ENCODE peak calls at places on chromosomes 16 and 17, in ten cellular contexts. R is CD8-positive, alpha-beta T cell; P is esophagus squamous epithelium; F is RWPE1; T is type B pancreatic cell; K is AG09309; J is colonic mucosa; Y is uterus; X is breast epithelium; B is progenitor cell of endocrine pancreas. O is an unnamed sample.

GRCh38 chr17:58565389-58566311 is 51.2 kb upstream of the MTMR4 start:
- DNase-seq in Y (no peak), P (no peak), B (no peak), T (no peak), X (no peak), K (no peak), J (no peak), R (no peak), F (peak; percentile 22), O (no peak)

GRCh38 chr17:73010414-73010813 is 82.1 kb downstream of the SLC39A11 start:
- DNase-seq in R (no peak), K (no peak), Y (no peak), B (no peak), P (no peak), X (no peak), J (no peak), F (no peak), T (no peak), O (no peak)

GRCh38 chr17:42670925-42671657 is 5.7 kb downstream of the PLEKHH3 start:
- DNase-seq in K (no peak), R (no peak), T (no peak), X (no peak), J (no peak), F (no peak), P (no peak), Y (no peak), B (no peak), O (no peak)

GRCh38 chr17:49547566-49547965 is 28.1 kb upstream of the NXPH3 start:
- DNase-seq in F (no peak), J (no peak), R (no peak), P (no peak), K (no peak), T (no peak), X (no peak), Y (no peak), B (no peak), O (no peak)

GRCh38 chr17:81069084-81069645 is 34.2 kb downstream of the BAIAP2 start:
- DNase-seq in R (no peak), B (no peak), K (no peak), F (no peak), T (no peak), J (no peak), Y (no peak), P (no peak), X (no peak), O (no peak)

GRCh38 chr17:29042026-29042678 is 789 bp upstream of the PIPOX start:
- DNase-seq in T (no peak), P (no peak), K (no peak), F (no peak), R (no peak), B (no peak), X (no peak), Y (no peak), J (no peak), O (no peak)

GRCh38 chr17:9120471-9120870 is 99.2 kb downstream of the NTN1 start:
- DNase-seq in Y (no peak), R (no peak), J (no peak), B (no peak), P (no peak), F (no peak), T (no peak), K (no peak), X (no peak), O (no peak)

GRCh38 chr17:42878123-42878880 is 22.3 kb upstream of the G6PC1 start:
- DNase-seq in B (no peak), P (no peak), R (no peak), K (no peak), Y (no peak), X (no peak), J (no peak), T (no peak), F (no peak), O (no peak)

GRCh38 chr16:76654421-76654820 is 377.2 kb downstream of the CNTNAP4 start:
- DNase-seq in B (no peak), F (no peak), K (no peak), X (no peak), R (no peak), Y (no peak), J (no peak), P (no peak), T (no peak), O (no peak)

GRCh38 chr16:76650579-76650978 is 373.4 kb downstream of the CNTNAP4 start:
- DNase-seq in P (no peak), K (no peak), J (no peak), Y (no peak), X (no peak), B (no peak), F (peak; percentile 30), R (no peak), T (no peak), O (no peak)

GRCh38 chr16:76656951-76657498 is 379.8 kb downstream of the CNTNAP4 start:
- DNase-seq in J (no peak), P (no peak), B (no peak), Y (no peak), K (no peak), F (no peak), T (no peak), R (no peak), X (no peak), O (no peak)

GRCh38 chr16:76653390-76654026 is 376.3 kb downstream of the CNTNAP4 start:
- DNase-seq in J (no peak), Y (no peak), T (no peak), F (peak; percentile 40), X (no peak), B (no peak), K (no peak), R (no peak), P (no peak), O (no peak)
- TF ChIP-seq CTCF in J (no peak), Y (no peak), T (peak; percentile 82), F (peak; percentile 61), X (peak; percentile 45), B (peak; percentile 73), K (peak; percentile 17), R (no peak), P (peak; percentile 34), O (no peak)

GRCh38 chr17:60641126-60641525 is 36.5 kb upstream of the BCAS3 start:
- DNase-seq in P (no peak), J (no peak), R (no peak), T (no peak), K (no peak), F (no peak), X (no peak), B (no peak), Y (no peak), O (no peak)

GRCh38 chr17:60641810-60642220 is 35.8 kb upstream of the BCAS3 start:
- DNase-seq in Y (peak; percentile 67), K (peak; percentile 27), T (no peak), P (no peak), F (peak; percentile 46), B (peak; percentile 30), J (peak; percentile 79), R (peak; percentile 32), X (no peak), O (peak; percentile 42)

GRCh38 chr17:60640503-60640902 is 37.1 kb upstream of the BCAS3 start:
- DNase-seq in F (no peak), T (no peak), R (no peak), X (no peak), B (no peak), J (no peak), K (no peak), P (no peak), Y (no peak), O (no peak)

GRCh38 chr17:60637683-60638082 is 37.7 kb downstream of the PPM1D start:
- DNase-seq in Y (no peak), R (no peak), P (no peak), K (no peak), J (no peak), X (no peak), T (no peak), B (no peak), F (no peak), O (no peak)

GRCh38 chr17:60639019-60639330 is 38.7 kb upstream of the BCAS3 start:
- DNase-seq in P (no peak), B (no peak), R (no peak), F (no peak), X (no peak), J (no peak), K (no peak), Y (no peak), T (no peak), O (no peak)
- TF ChIP-seq CTCF in P (no peak), B (no peak), R (no peak), F (peak; percentile 52), X (no peak), J (no peak), K (no peak), Y (no peak), T (no peak), O (peak; percentile 22)

GRCh38 chr16:57724541-57724940 is 11.0 kb upstream of the KATNB1 start:
- DNase-seq in R (no peak), T (no peak), P (no peak), X (no peak), Y (no peak), F (no peak), J (no peak), K (no peak), B (no peak), O (no peak)

GRCh38 chr16:57721356-57721755 is 14.2 kb upstream of the KATNB1 start:
- DNase-seq in X (no peak), T (no peak), R (no peak), F (no peak), J (no peak), K (no peak), Y (no peak), P (no peak), B (no peak), O (no peak)

GRCh38 chr16:57721765-57722499 is 13.6 kb upstream of the KATNB1 start:
- DNase-seq in P (no peak), X (no peak), K (no peak), B (no peak), T (no peak), J (no peak), Y (no peak), F (no peak), R (no peak), O (no peak)

GRCh38 chr16:57722651-57723050 is 12.9 kb upstream of the KATNB1 start:
- DNase-seq in J (no peak), Y (no peak), R (no peak), F (no peak), K (no peak), X (no peak), B (no peak), T (no peak), P (no peak), O (no peak)

GRCh38 chr16:57723170-57723569 is 12.4 kb upstream of the KATNB1 start:
- DNase-seq in R (no peak), F (no peak), P (no peak), Y (no peak), X (no peak), J (no peak), K (no peak), B (no peak), T (no peak), O (no peak)
- TF ChIP-seq CTCF in R (no peak), F (no peak), P (peak; percentile 33), Y (no peak), X (no peak), J (no peak), K (peak; percentile 37), B (peak; percentile 40), T (peak; percentile 59), O (peak; percentile 33)

DNA sequence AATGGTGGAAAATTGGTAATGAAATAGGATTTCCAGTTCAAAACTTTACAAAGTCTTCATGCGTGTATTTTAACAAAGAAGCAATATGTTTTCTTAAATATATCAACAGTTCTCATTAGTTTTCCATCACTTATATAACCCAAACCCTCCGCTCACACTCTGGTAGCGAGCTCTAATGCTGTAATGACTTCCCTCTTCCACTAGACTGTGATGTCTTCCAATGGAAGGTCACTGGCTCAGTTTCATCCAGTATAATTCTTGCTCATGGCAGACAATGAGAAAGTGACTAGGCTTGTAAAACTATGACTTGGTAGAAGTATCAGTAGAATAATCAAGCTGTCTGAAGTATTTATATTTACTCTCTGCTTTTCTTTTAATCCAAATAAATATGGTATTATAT is 32.8 kb downstream of the NETO2 start:
- DNase-seq in R (no peak), B (no peak), X (no peak), F (no peak), T (no peak), P (no peak), K (no peak), Y (no peak), J (no peak), O (no peak)
- TF ChIP-seq CTCF in R (no peak), B (peak; percentile 12), X (no peak), F (no peak), T (peak; percentile 45), P (no peak), K (no peak), Y (no peak), J (no peak), O (no peak)

O was measured in mesothelial cell of epicardium.